ENCODE peak calls at places on chromosomes 16 and 17, in ten cellular contexts. F is AG10803, C is tibial artery, U is GM23338, P is lung, B is mucosa of descending colon, R is lower lobe of right lung, G is gastrocnemius medialis, Z is BE2C, D is thoracic aorta. S is an unnamed sample.

GRCh38 chr17:42457107-42457787 is 1.4 kb upstream of the ATP6V0A1 start:
- DNase-seq in F (no peak), C (no peak), U (no peak), P (no peak), B (no peak), R (no peak), G (no peak), Z (no peak), D (no peak), S (no peak)

GRCh38 chr17:36544049-36544319 is 735 bp upstream of the GGNBP2 start:
- DNase-seq in F (peak), C (peak), U (peak), P (no peak), B (no peak), R (peak), G (peak), Z (peak), D (no peak), S (no peak)

GRCh38 chr17:22268912-22269220 is 576.5 kb downstream of the KCNJ18 start:
- DNase-seq in F (no peak), C (no peak), U (no peak), P (no peak), B (no peak), R (no peak), G (no peak), Z (no peak), D (no peak), S (no peak)

GRCh38 chr16:74608944-74609343 is 2.0 kb upstream of the GLG1 start:
- DNase-seq in F (no peak), C (peak), U (no peak), P (no peak), B (no peak), R (no peak), G (no peak), Z (no peak), D (no peak), S (no peak)

GRCh38 chr17:27631409-27631755 is 394 bp downstream of the LGALS9 start:
- DNase-seq in F (no peak), C (no peak), U (no peak), P (no peak), B (no peak), R (no peak), G (no peak), Z (no peak), D (no peak), S (no peak)

GRCh38 chr17:39664581-39665561 is at the start of gene TCAP:
- DNase-seq in F (no peak), C (no peak), U (peak), P (no peak), B (no peak), R (no peak), G (no peak), Z (no peak), D (no peak), S (no peak)

GRCh38 chr16:4283939-4284338 is 11.1 kb upstream of the TFAP4 start:
- DNase-seq in F (no peak), C (no peak), U (no peak), P (no peak), B (no peak), R (no peak), G (no peak), Z (no peak), D (no peak), S (peak)

GRCh38 chr17:42520540-42520951 is 15.5 kb upstream of the NAGLU start:
- DNase-seq in F (no peak), C (no peak), U (peak), P (no peak), B (peak), R (no peak), G (no peak), Z (peak), D (no peak), S (no peak)

GRCh38 chr17:35729405-35729833 is 2.0 kb upstream of the RASL10B start:
- DNase-seq in F (no peak), C (no peak), U (peak), P (no peak), B (no peak), R (no peak), G (no peak), Z (no peak), D (no peak), S (no peak)

GRCh38 chr17:46744441-46744840 is 74.1 kb downstream of the WNT3 start:
- DNase-seq in F (no peak), C (no peak), U (no peak), P (no peak), B (no peak), R (no peak), G (no peak), Z (no peak), D (no peak), S (no peak)
- H3K4me3 ChIP-seq in F (no peak), C (no peak), U (no peak), P (no peak), B (no peak), R (no peak), G (no peak), Z (no peak), D (no peak), S (no peak)

GRCh38 chr17:7391307-7391706 is 3.0 kb downstream of the PLSCR3 start:
- DNase-seq in F (no peak), C (no peak), U (no peak), P (no peak), B (no peak), R (no peak), G (no peak), Z (no peak), D (no peak), S (no peak)

GRCh38 chr17:7393613-7394451 is 493 bp downstream of the PLSCR3 start:
- DNase-seq in F (no peak), C (no peak), U (peak), P (no peak), B (peak), R (no peak), G (no peak), Z (no peak), D (no peak), S (no peak)

GRCh38 chr17:7392696-7393612 is 1.4 kb downstream of the PLSCR3 start:
- DNase-seq in F (no peak), C (no peak), U (peak), P (no peak), B (peak), R (no peak), G (no peak), Z (no peak), D (no peak), S (no peak)

GRCh38 chr17:7396147-7396546 is 1.8 kb upstream of the PLSCR3 start:
- DNase-seq in F (no peak), C (no peak), U (no peak), P (no peak), B (no peak), R (no peak), G (no peak), Z (no peak), D (no peak), S (no peak)

DNA sequence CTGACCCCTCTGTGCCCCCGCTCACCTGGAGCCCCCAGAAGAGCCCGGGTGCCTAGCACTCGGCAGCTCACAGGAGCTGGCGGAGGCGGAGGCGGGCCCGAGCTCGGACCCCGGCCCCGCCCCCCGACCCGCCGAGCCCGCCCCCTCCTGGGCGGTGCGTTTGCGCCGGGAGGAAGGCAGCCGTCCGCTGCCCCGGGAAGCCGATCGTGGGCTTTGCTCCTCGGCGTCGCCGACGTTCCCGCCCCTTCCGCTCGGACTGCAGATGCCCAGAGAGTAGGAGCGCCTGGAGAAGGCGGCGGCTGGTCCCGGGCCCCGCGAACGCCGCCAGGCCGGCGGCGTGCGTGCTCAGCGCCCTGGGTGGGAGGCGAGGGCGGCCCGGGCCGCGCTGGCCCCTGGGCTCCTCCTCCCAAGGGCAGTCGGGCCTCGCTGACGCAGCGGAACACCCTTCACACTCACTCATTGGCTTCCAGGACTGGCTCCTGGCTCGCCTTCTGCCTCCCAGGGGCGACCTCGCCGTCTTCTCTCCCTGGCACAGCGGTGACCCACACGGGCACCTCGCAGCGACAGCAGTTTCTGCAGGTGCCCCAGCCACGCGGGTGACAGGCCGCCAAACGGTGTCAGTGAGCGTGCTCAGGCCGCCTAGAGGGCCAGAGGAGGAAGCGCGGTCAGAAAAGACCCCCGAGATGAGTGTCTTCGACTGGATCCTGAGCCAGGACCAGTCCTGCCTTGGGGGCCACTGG is at the start of gene PLSCR3:
- DNase-seq in F (peak), C (peak), U (peak), P (peak), B (peak), R (peak), G (peak), Z (peak), D (peak), S (peak)
- TF ChIP-seq CTCF in F (peak), C (peak), U (peak), P (no peak), B (no peak), R (no peak), G (peak), Z (peak), D (peak), S (peak)

GRCh38 chr17:51045616-51046526 is 74.8 kb downstream of the SPAG9 start:
- DNase-seq in F (peak), C (no peak), U (peak), P (no peak), B (no peak), R (no peak), G (no peak), Z (no peak), D (no peak), S (peak)
- H3K4me3 ChIP-seq in F (peak), C (no peak), U (peak), P (no peak), B (no peak), R (peak), G (no peak), Z (peak), D (peak), S (peak)

GRCh38 chr17:81345211-81346089 is 49.8 kb upstream of the BAHCC1 start:
- DNase-seq in F (peak), C (peak), U (peak), P (peak), B (peak), R (peak), G (peak), Z (peak), D (peak), S (peak)
- TF ChIP-seq CTCF in F (peak), C (peak), U (no peak), P (no peak), B (peak), R (peak), G (peak), Z (no peak), D (peak), S (peak)

GRCh38 chr17:7179317-7180254 is at the start of gene ASGR1:
- DNase-seq in F (no peak), C (peak), U (no peak), P (no peak), B (no peak), R (no peak), G (no peak), Z (no peak), D (no peak), S (no peak)
- H3K4me3 ChIP-seq in F (no peak), C (no peak), U (peak), P (no peak), B (no peak), R (peak), G (no peak), Z (no peak), D (no peak), S (peak)

GRCh38 chr16:2537451-2538379 is at the start of gene PDPK1:
- DNase-seq in F (peak), C (peak), U (peak), P (peak), B (peak), R (peak), G (peak), Z (peak), D (peak), S (peak)
- TF ChIP-seq CTCF in F (no peak), C (no peak), U (no peak), P (no peak), B (no peak), R (no peak), G (no peak), Z (no peak), D (no peak), S (no peak)

DNA sequence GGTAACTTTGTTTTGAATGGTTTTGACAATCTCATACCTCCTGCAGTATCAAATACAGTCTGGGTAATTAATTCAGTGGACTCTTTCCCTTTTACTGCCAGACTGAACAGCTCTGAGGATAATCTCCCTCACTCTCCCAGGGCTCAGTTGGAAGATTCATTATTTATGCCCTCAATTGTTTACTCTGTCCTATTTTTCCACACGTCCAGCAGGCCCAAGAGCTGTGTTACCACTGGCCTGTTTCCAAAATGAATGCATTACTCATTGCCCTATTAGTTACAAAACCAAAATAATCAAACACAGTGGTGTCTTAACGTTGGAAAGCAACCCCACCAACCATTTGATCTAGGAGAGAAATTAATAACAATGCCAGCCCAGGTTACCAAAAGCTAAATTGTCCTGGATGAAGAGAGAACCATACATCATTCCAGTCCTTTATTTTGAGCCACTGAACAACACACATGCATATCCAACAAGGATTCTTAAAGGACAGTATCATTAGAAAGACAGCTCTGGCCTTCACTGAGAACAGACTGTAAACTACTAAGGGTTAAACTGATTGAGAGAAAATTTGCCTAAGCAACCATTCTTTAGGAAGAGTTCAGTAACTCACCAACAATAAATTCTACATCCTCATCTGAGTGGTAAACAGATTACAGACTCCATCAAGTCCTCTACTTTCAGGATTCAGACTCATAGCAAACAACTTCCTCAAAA is 34.5 kb downstream of the FAM222B start:
- DNase-seq in F (peak), C (no peak), U (no peak), P (no peak), B (no peak), R (no peak), G (peak), Z (no peak), D (no peak), S (peak)
- H3K4me3 ChIP-seq in F (no peak), C (peak), U (peak), P (no peak), B (no peak), R (no peak), G (peak), Z (no peak), D (peak), S (no peak)

DNA sequence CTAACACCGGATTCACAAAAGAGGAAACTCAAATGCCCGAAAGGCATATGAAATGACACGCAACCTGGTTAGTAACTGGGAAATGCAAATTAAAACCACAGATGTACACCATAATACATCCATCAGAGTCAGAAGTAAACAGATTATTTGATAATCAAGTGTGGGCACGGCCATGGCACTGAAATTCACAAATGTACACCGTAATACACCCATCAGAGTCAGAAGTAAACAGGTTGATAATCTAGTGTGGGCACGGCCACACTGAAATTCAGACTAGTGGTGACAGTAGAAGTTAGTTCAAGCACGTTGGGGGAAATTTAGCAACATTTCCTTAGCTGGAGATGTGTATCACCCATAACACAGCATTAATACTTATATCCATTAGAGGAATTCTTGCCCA is 172.0 kb upstream of the RPH3AL start:
- DNase-seq in F (no peak), C (no peak), U (no peak), P (no peak), B (no peak), R (no peak), G (no peak), Z (no peak), D (no peak), S (no peak)
- TF ChIP-seq CTCF in F (no peak), C (no peak), U (no peak), P (no peak), B (no peak), R (no peak), G (no peak), Z (no peak), D (no peak), S (no peak)

GRCh38 chr16:3186946-3187690 is 886 bp upstream of the OR1F1 start:
- DNase-seq in F (no peak), C (no peak), U (no peak), P (no peak), B (no peak), R (no peak), G (no peak), Z (no peak), D (no peak), S (no peak)

GRCh38 chr16:3188925-3189825 is 1.2 kb downstream of the OR1F1 start:
- DNase-seq in F (peak), C (no peak), U (peak), P (no peak), B (no peak), R (no peak), G (no peak), Z (peak), D (no peak), S (peak)

GRCh38 chr16:3187798-3188674 is at the start of gene OR1F1:
- DNase-seq in F (peak), C (no peak), U (peak), P (no peak), B (no peak), R (no peak), G (no peak), Z (peak), D (no peak), S (peak)

GRCh38 chr16:3189869-3190268 is 1.9 kb downstream of the OR1F1 start:
- DNase-seq in F (no peak), C (no peak), U (no peak), P (no peak), B (no peak), R (no peak), G (no peak), Z (no peak), D (no peak), S (no peak)

GRCh38 chr16:3188675-3188924 is 596 bp downstream of the OR1F1 start:
- DNase-seq in F (no peak), C (no peak), U (no peak), P (no peak), B (no peak), R (no peak), G (no peak), Z (no peak), D (no peak), S (peak)
- H3K4me3 ChIP-seq in F (peak), C (no peak), U (peak), P (no peak), B (no peak), R (peak), G (no peak), Z (peak), D (peak), S (peak)

DNA sequence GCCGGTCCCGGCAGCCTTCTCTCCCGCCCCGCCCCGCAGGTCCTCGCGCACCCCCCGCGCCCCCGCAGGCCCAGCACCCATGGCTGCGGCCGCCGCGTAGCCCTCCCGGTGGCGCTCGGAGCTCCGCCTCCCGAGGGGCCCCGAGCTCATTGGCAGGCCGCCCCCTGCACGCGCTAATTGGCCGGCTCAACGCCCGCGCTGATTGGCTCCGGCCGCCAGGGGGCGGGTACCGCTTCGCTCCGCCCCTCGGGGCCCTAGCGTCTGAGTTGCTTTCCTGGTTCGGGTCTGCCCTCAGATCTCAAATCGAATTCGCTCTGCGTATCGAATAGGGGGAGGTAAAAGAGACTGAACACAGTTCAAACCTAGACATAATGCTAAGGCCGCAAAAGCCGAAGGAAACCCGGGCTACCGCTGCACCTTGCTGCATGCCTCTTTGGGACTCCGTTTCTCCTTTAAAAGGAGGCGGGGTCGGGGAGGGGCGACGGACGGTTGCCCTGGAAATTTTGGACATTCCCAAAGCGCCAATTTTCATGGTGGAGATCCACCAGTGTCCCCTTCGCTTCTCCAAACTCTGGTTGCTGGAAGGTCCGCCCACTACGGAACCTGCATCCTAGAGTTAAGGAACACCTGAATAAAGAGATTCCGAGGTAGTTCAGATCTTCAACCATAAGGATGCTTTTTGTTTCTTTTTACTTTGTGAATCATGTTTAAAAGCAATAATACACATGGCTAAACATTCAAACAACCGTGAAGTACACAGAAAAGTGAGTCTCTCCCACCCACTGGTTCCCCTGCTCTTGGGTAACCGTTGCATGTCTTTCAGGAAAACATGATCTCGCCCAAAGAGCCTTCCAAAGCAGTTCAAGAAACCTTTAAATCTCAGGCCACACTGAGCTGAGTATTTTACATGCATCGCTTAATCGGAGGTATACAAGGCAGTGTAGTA is at the start of gene DEXI:
- DNase-seq in F (peak), C (peak), U (peak), P (peak), B (peak), R (peak), G (peak), Z (peak), D (peak), S (peak)
- TF ChIP-seq CTCF in F (no peak), C (no peak), U (no peak), P (no peak), B (peak), R (peak), G (peak), Z (no peak), D (peak), S (no peak)

S was measured in astrocyte of the spinal cord.